ENCODE peak calls at places on chromosomes 4 and X, in eight cellular contexts. R is H1; S is sciatic nerve; B is stimulated activated CD8-positive, alpha-beta memory T cell treated with anti-CD3 and anti-CD28 coated beads, Interleukin-4, amount 100 ng/mL, for 24 hours; N is NCI-H774; A is tibial artery; H is fibroblast of lung; J is dorsolateral prefrontal cortex. F is an unnamed sample.

GRCh38 chr4:140213116-140213515 is 59.1 kb upstream of the MAML3 start:
- DNase-seq in R (no peak), S (no peak), B (no peak), N (no peak), A (no peak), H (no peak), J (no peak), F (no peak)

GRCh38 chr4:38313999-38314561 is 349.9 kb upstream of the KLF3 start:
- DNase-seq in R (no peak), S (no peak), B (no peak), N (no peak), A (no peak), H (peak; percentile 70), J (no peak), F (no peak)

GRCh38 chr4:48173055-48173991 is 39.3 kb upstream of the TXK start:
- DNase-seq in R (no peak), S (no peak), B (no peak), N (no peak), A (no peak), H (peak; percentile 68), J (no peak), F (peak; percentile 70)

GRCh38 chr4:27360651-27361347 is 500.2 kb downstream of the STIM2 start:
- DNase-seq in R (no peak), S (no peak), B (no peak), N (no peak), A (no peak), H (no peak), J (peak; percentile 26), F (no peak)

GRCh38 chrX:1239681-1240142 is 27.3 kb upstream of the CRLF2 start:
- DNase-seq in R (no peak), S (peak; percentile 80), B (peak; percentile 23), N (no peak), A (peak; percentile 62), H (no peak), J (peak; percentile 47), F (peak; percentile 81)

GRCh38 chr4:55215087-55215486 is 89.7 kb upstream of the KDR start:
- DNase-seq in R (no peak), S (no peak), B (no peak), N (no peak), A (no peak), H (no peak), J (no peak), F (no peak)

GRCh38 chrX:38799995-38800394 is 1.3 kb upstream of the MID1IP1 start:
- DNase-seq in R (no peak), S (no peak), B (no peak), N (no peak), A (peak; percentile 30), H (no peak), J (peak; percentile 39), F (no peak)

GRCh38 chrX:50627696-50628095 is 157.1 kb upstream of the DGKK start:
- DNase-seq in R (no peak), S (no peak), B (no peak), N (no peak), A (no peak), H (no peak), J (no peak), F (no peak)

GRCh38 chr4:81352476-81352875 is 119.2 kb downstream of the RASGEF1B start:
- DNase-seq in R (no peak), S (no peak), B (no peak), N (no peak), A (no peak), H (peak; percentile 79), J (no peak), F (no peak)

GRCh38 chr4:5887361-5888221 is 5.3 kb downstream of the CRMP1 start:
- DNase-seq in R (peak; percentile 66), S (no peak), B (no peak), N (peak; percentile 27), A (no peak), H (peak; percentile 14), J (no peak), F (no peak)

GRCh38 chr4:83644677-83645639 is 109.0 kb downstream of the GPAT3 start:
- DNase-seq in R (no peak), S (no peak), B (no peak), N (peak; percentile 18), A (no peak), H (peak; percentile 76), J (peak; percentile 29), F (peak; percentile 70)

GRCh38 chr4:168711197-168712120 is 214.6 kb downstream of the PALLD start:
- DNase-seq in R (no peak), S (no peak), B (no peak), N (no peak), A (peak; percentile 77), H (peak; percentile 57), J (no peak), F (no peak)

GRCh38 chr4:145887241-145887964 is 51.2 kb downstream of the ZNF827 start:
- DNase-seq in R (no peak), S (no peak), B (no peak), N (no peak), A (peak; percentile 41), H (peak; percentile 81), J (no peak), F (peak; percentile 45)

GRCh38 chr4:163063891-163064290 is 102.8 kb downstream of the NAF1 start:
- DNase-seq in R (no peak), S (no peak), B (no peak), N (no peak), A (no peak), H (no peak), J (no peak), F (no peak)

GRCh38 chrX:5568934-5569333 is 659.7 kb downstream of the NLGN4X start:
- DNase-seq in R (no peak), S (no peak), B (no peak), N (no peak), A (no peak), H (no peak), J (no peak), F (no peak)

GRCh38 chrX:110941906-110942305 is 146.3 kb upstream of the CHRDL1 start:
- DNase-seq in R (no peak), S (no peak), B (no peak), N (no peak), A (no peak), H (no peak), J (no peak), F (no peak)

GRCh38 chr4:105988671-105989070 is 93.4 kb downstream of the NPNT start:
- DNase-seq in R (no peak), S (no peak), B (no peak), N (no peak), A (no peak), H (no peak), J (no peak), F (no peak)

GRCh38 chr4:54439831-54440243 is 210.7 kb downstream of the PDGFRA start:
- DNase-seq in R (no peak), S (no peak), B (no peak), N (peak; percentile 6), A (peak; percentile 45), H (peak; percentile 65), J (peak; percentile 17), F (peak; percentile 9)

GRCh38 chr4:98746936-98747658 is 88.7 kb upstream of the TSPAN5 start:
- DNase-seq in R (no peak), S (no peak), B (no peak), N (no peak), A (no peak), H (peak; percentile 17), J (no peak), F (no peak)

GRCh38 chrX:101219116-101219839 is at the start of gene DRP2:
- DNase-seq in R (peak; percentile 42), S (no peak), B (no peak), N (no peak), A (no peak), H (peak; percentile 2), J (no peak), F (no peak)

GRCh38 chr4:159765402-159765801 is 662.5 kb downstream of the RAPGEF2 start:
- DNase-seq in R (no peak), S (no peak), B (no peak), N (no peak), A (no peak), H (no peak), J (no peak), F (no peak)

GRCh38 chr4:30837131-30837539 is 117.0 kb downstream of the PCDH7 start:
- DNase-seq in R (no peak), S (no peak), B (no peak), N (no peak), A (no peak), H (no peak), J (no peak), F (no peak)

GRCh38 chr4:122150896-122151295 is 1.2 kb upstream of the BLTP1 start:
- DNase-seq in R (no peak), S (no peak), B (no peak), N (no peak), A (no peak), H (no peak), J (no peak), F (no peak)

F was measured in GM12865.